ENCODE peak calls at places on chromosomes 6 and 20, in six cellular contexts. P, I, Z, K, W and O are unnamed samples.

GRCh38 chr20:62326959-62327725 is 24.3 kb downstream of the ADRM1 start:
- DNase-seq in P (no peak), I (no peak), Z (no peak), K (no peak), W (no peak), O (no peak)

GRCh38 chr6:134535831-134536230 is 217.9 kb upstream of the SGK1 start:
- DNase-seq in P (no peak), I (no peak), Z (no peak), K (no peak), W (no peak), O (no peak)

GRCh38 chr6:12911387-12911960 is 194.9 kb downstream of the PHACTR1 start:
- DNase-seq in P (no peak), I (peak; percentile 11), Z (peak; percentile 56), K (no peak), W (no peak), O (no peak)

GRCh38 chr6:12103158-12103557 is 91.0 kb downstream of the HIVEP1 start:
- DNase-seq in P (no peak), I (no peak), Z (peak; percentile 39), K (no peak), W (no peak), O (no peak)

GRCh38 chr6:96853083-96853482 is 15.8 kb upstream of the GPR63 start:
- DNase-seq in P (no peak), I (no peak), Z (no peak), K (no peak), W (no peak), O (no peak)

GRCh38 chr20:20491110-20491783 is 123.3 kb downstream of the INSM1 start:
- DNase-seq in P (no peak), I (peak; percentile 83), Z (no peak), K (no peak), W (no peak), O (no peak)

GRCh38 chr20:21436186-21436585 is 38.9 kb upstream of the NKX2-4 start:
- DNase-seq in P (no peak), I (peak; percentile 95), Z (no peak), K (no peak), W (no peak), O (no peak)

GRCh38 chr20:12875510-12875909 is 133.3 kb upstream of the SPTLC3 start:
- DNase-seq in P (no peak), I (no peak), Z (peak; percentile 20), K (no peak), W (no peak), O (no peak)

GRCh38 chr6:135535989-135536414 is 38.5 kb upstream of the AHI1 start:
- DNase-seq in P (no peak), I (peak; percentile 93), Z (peak; percentile 53), K (no peak), W (no peak), O (no peak)

GRCh38 chr20:39277185-39277584 is 315.0 kb downstream of the DHX35 start:
- DNase-seq in P (no peak), I (no peak), Z (no peak), K (no peak), W (no peak), O (no peak)

GRCh38 chr20:38132156-38132909 is 32.7 kb downstream of the TGM2 start:
- DNase-seq in P (peak; percentile 46), I (no peak), Z (no peak), K (no peak), W (no peak), O (no peak)

GRCh38 chr6:3315068-3315467 is 56.3 kb downstream of the PSMG4 start:
- DNase-seq in P (no peak), I (no peak), Z (no peak), K (no peak), W (no peak), O (no peak)

GRCh38 chr6:2891768-2892170 is 11.3 kb downstream of the SERPINB9 start:
- DNase-seq in P (no peak), I (no peak), Z (no peak), K (peak; percentile 46), W (no peak), O (peak; percentile 83)

GRCh38 chr20:2612073-2612472 is 40.4 kb upstream of the NOP56 start:
- DNase-seq in P (no peak), I (no peak), Z (no peak), K (no peak), W (no peak), O (no peak)

GRCh38 chr20:41349943-41350342 is 9.3 kb downstream of the LPIN3 start:
- DNase-seq in P (no peak), I (no peak), Z (no peak), K (no peak), W (no peak), O (no peak)

GRCh38 chr6:29230666-29231065 is 60.0 kb downstream of the OR2J2 start:
- DNase-seq in P (no peak), I (no peak), Z (no peak), K (no peak), W (no peak), O (no peak)

GRCh38 chr6:105484238-105485161 is 81.6 kb upstream of the PREP start:
- DNase-seq in P (no peak), I (no peak), Z (peak; percentile 58), K (no peak), W (no peak), O (no peak)

GRCh38 chr6:112156694-112157093 is 69.3 kb downstream of the FAM229B start:
- DNase-seq in P (no peak), I (no peak), Z (no peak), K (no peak), W (no peak), O (no peak)

GRCh38 chr6:143544019-143544681 is 32.6 kb upstream of the FUCA2 start:
- DNase-seq in P (no peak), I (no peak), Z (no peak), K (no peak), W (no peak), O (no peak)

GRCh38 chr6:21001736-21002135 is 467.5 kb downstream of the CDKAL1 start:
- DNase-seq in P (no peak), I (peak; percentile 71), Z (no peak), K (no peak), W (no peak), O (no peak)

GRCh38 chr6:50091641-50092040 is 41.9 kb upstream of the DEFB112 start:
- DNase-seq in P (no peak), I (no peak), Z (no peak), K (no peak), W (no peak), O (no peak)

GRCh38 chr20:44324343-44324742 is 12.5 kb upstream of the R3HDML start:
- DNase-seq in P (no peak), I (no peak), Z (no peak), K (no peak), W (no peak), O (no peak)

GRCh38 chr20:31967830-31968249 is at the start of gene XKR7:
- DNase-seq in P (no peak), I (no peak), Z (peak; percentile 23), K (no peak), W (no peak), O (no peak)

GRCh38 chr6:41774841-41775240 is 4.9 kb downstream of the FRS3 start:
- DNase-seq in P (no peak), I (no peak), Z (no peak), K (no peak), W (no peak), O (no peak)

GRCh38 chr6:124007915-124008688 is 204.4 kb downstream of the NKAIN2 start:
- DNase-seq in P (no peak), I (no peak), Z (no peak), K (no peak), W (no peak), O (no peak)

GRCh38 chr6:88599561-88599960 is 363.9 kb downstream of the RNGTT start:
- DNase-seq in P (no peak), I (no peak), Z (no peak), K (no peak), W (no peak), O (no peak)

GRCh38 chr20:37971561-37972127 is 61.6 kb downstream of the TTI1 start:
- DNase-seq in P (no peak), I (no peak), Z (no peak), K (no peak), W (no peak), O (no peak)

DNA sequence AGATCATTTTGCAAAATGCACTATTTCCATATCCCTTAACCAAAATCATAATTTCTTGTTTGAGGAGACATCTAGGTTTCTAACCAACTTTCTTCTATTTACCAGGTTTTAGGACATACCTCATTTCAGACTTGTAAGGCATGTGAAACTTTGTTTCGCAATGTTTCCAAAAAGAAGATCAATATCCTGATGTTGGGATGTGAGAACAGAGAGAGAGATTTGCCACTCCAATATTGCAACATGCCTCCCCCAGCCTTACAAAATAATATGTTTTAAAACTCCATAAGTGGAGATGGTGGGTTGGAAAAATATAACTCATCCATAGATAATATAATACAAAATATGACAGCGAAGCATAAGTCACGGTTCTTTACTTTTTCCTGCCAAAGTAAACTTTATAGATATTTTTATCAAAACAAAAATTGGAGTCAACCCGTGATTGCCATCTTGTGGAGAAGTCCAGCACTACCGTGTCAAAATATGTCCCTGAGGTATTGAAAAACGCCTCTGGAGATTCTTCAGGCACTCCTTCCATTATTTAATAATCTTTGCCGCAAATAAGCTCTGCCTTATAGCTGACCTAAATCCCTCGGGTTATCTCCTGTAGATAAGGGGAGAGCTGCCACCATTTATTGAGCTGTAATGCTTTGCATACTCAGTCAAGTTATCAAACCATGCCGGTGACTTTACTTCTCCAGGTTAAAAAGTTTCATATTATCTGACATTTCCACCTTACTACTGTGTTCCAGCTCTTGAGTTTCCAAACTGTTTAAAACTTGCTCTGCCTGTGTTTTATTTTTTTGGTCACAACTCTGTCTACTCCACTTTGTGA is 534.2 kb downstream of the HACE1 start:
- DNase-seq in P (no peak), I (no peak), Z (peak; percentile 30), K (no peak), W (no peak), O (no peak)
- H3K4me3 ChIP-seq in P (no peak overlapping the region), I (no peak overlapping the region), Z (no peak overlapping the region), K (no peak overlapping the region), W (no peak overlapping the region), O (no peak overlapping the region)

DNA sequence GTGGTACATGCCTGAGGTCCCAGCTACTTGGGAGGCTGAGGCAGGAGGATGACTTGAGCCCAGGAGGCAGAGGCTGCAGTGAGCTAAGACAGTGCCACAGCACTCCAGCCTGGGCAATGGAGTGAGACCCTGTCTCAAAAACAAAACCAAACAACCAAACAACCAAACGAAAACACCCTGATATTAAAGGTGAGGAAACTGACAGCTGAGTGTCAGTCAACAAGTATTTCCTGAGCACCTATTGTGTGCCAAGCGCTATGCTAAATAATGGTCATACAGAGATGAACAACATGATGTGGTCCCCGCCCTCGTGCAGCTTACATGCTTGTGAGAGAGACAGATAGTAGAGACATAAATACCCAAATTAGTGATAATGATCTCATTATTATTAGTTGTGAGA is 1.9 kb upstream of the TULP1 start:
- DNase-seq in P (no peak), I (no peak), Z (no peak), K (no peak), W (no peak), O (no peak)
- H3K27ac ChIP-seq in P (no peak overlapping the region), I (no peak overlapping the region), Z (no peak overlapping the region), K (no peak overlapping the region), W (no peak overlapping the region), O (no peak overlapping the region)

GRCh38 chr6:19999319-20000191 is 162.4 kb downstream of the ID4 start:
- DNase-seq in P (no peak), I (no peak), Z (no peak), K (no peak), W (no peak), O (no peak)
- H3K9me3 ChIP-seq in P (no peaks in the 10 kb centered on the region), I (no peaks in the 10 kb centered on the region), Z (no peaks in the 10 kb centered on the region), K (no peaks in the 10 kb centered on the region), W (no peaks in the 10 kb centered on the region), O (no peaks in the 10 kb centered on the region)

DNA sequence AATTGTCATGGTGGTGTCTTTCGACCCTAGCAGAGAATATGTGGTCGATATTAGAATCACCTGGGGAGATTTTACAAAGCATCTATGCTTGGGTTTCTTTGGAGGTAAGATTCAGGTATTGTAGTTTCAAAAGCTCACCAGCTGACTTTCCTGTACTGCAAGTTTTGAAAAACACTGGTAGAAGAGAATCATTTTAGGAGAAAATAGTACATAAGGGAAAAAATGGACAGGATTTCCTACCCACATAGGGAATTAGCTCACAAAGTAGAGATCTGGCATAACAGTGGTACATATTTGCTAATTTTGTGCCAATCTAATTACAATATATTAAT is 27.4 kb upstream of the ABT1 start:
- DNase-seq in P (no peak), I (no peak), Z (no peak), K (no peak), W (no peak), O (no peak)
- H3K4me3 ChIP-seq in P (peak overlapping the region; percentile 58), I (peak overlapping the region; percentile 80), Z (peak overlapping the region; percentile 84), K (peak overlapping the region; percentile 45), W (peak overlapping the region; percentile 66), O (peak overlapping the region; percentile 71)